ENCODE peak calls at places on chromosomes 11 and 22, in seven cellular contexts. P, F, G, Q, B, V and H are unnamed samples.

GRCh38 chr11:120168960-120169681 is 31.2 kb upstream of the TRIM29 start:
- DNase-seq in B (peak; percentile 65), F (peak; percentile 54), G (peak; percentile 77), V (peak; percentile 52), P (peak; percentile 43), Q (peak; percentile 74), H (peak; percentile 39)

GRCh38 chr11:111777094-111778046 is 11.2 kb upstream of the PPP2R1B start:
- DNase-seq in P (peak; percentile 55), G (peak; percentile 77), Q (no peak), F (peak; percentile 66), B (no peak), V (no peak), H (peak; percentile 84)

GRCh38 chr22:44574057-44574456 is 76.0 kb upstream of the RTL6 start:
- DNase-seq in F (peak; percentile 76), Q (peak; percentile 14), V (no peak), G (peak; percentile 90), B (no peak), P (peak; percentile 38), H (peak; percentile 28)

GRCh38 chr11:46066335-46066734 is 54.9 kb downstream of the PHF21A start:
- DNase-seq in Q (no peak), B (no peak), V (no peak), P (no peak), G (peak; percentile 93), F (no peak), H (no peak)

GRCh38 chr11:104337273-104337672 is 173.3 kb upstream of the PDGFD start:
- DNase-seq in F (no peak), Q (no peak), P (no peak), V (no peak), G (peak; percentile 30), B (no peak), H (peak; percentile 34)

GRCh38 chr11:109425554-109425953 is 3.6 kb downstream of the C11orf87 start:
- DNase-seq in P (no peak), F (peak; percentile 7), B (no peak), Q (no peak), G (peak; percentile 21), V (no peak), H (peak; percentile 7)

GRCh38 chr11:59901306-59901705 is 22.7 kb downstream of the OOSP3 start:
- DNase-seq in V (no peak), Q (no peak), G (peak; percentile 89), F (peak; percentile 39), B (no peak), P (peak; percentile 16), H (peak; percentile 63)

GRCh38 chr11:77188912-77189491 is 61.0 kb downstream of the MYO7A start:
- DNase-seq in Q (peak; percentile 48), G (no peak), P (no peak), B (no peak), V (no peak), F (no peak), H (no peak)

GRCh38 chr11:45671246-45672171 is 6.1 kb upstream of the CHST1 start:
- DNase-seq in B (no peak), F (no peak), P (no peak), V (no peak), G (no peak), Q (peak; percentile 45), H (no peak)

GRCh38 chr11:25535462-25535861 is 796.5 kb upstream of the ANO3 start:
- DNase-seq in G (peak; percentile 43), Q (no peak), B (no peak), V (no peak), P (no peak), F (no peak), H (no peak)

GRCh38 chr11:77038825-77039326 is 4.7 kb downstream of the B3GNT6 start:
- DNase-seq in Q (no peak), G (no peak), F (no peak), V (no peak), B (no peak), P (no peak), H (no peak)

GRCh38 chr11:29310016-29310415 is 706.8 kb downstream of the KCNA4 start:
- DNase-seq in Q (no peak), B (no peak), F (no peak), G (peak; percentile 76), V (no peak), P (no peak), H (peak; percentile 94)

GRCh38 chr11:118908931-118909618 is 16.7 kb downstream of the BCL9L start:
- DNase-seq in F (peak; percentile 84), V (no peak), G (peak; percentile 33), P (no peak), Q (no peak), B (no peak), H (peak; percentile 88)

GRCh38 chr22:34587357-34588356 is 478.3 kb upstream of the ISX start:
- DNase-seq in F (no peak), Q (peak; percentile 78), G (no peak), B (no peak), V (no peak), P (no peak), H (no peak)

GRCh38 chr11:12827929-12828812 is 153.9 kb downstream of the TEAD1 start:
- DNase-seq in B (no peak), G (peak; percentile 68), P (peak; percentile 24), V (no peak), F (peak; percentile 59), Q (peak; percentile 75), H (peak; percentile 80)

GRCh38 chr22:50208430-50208938 is 7.7 kb downstream of the SELENOO start:
- DNase-seq in G (no peak), F (no peak), P (no peak), Q (no peak), B (no peak), V (no peak), H (no peak)

GRCh38 chr11:112302226-112302868 is 41.7 kb upstream of the PLET1 start:
- DNase-seq in B (no peak), P (no peak), V (no peak), G (no peak), Q (no peak), F (peak; percentile 6), H (no peak)

GRCh38 chr11:33015621-33016551 is at the start of gene DEPDC7:
- DNase-seq in P (peak; percentile 42), F (peak; percentile 92), V (peak; percentile 65), B (peak; percentile 80), Q (peak; percentile 95), G (peak; percentile 86), H (peak; percentile 89)

GRCh38 chr22:22855617-22856308 is 31.9 kb upstream of the IGLL5 start:
- DNase-seq in F (no peak), P (no peak), Q (no peak), B (peak; percentile 34), V (peak; percentile 17), G (no peak), H (peak; percentile 1)

GRCh38 chr11:119377112-119377901 is 4.2 kb downstream of the USP2 start:
- DNase-seq in G (peak; percentile 69), B (no peak), F (no peak), P (no peak), Q (no peak), V (no peak), H (no peak)

GRCh38 chr22:35641494-35642120 is 6.6 kb upstream of the APOL6 start:
- DNase-seq in F (no peak), B (no peak), V (no peak), Q (no peak), G (no peak), P (no peak), H (no peak)